ENCODE peak calls at places on chromosomes 16 and 17, in four cellular contexts. One of them, this sample, is unnamed.

GRCh38 chr17:2215616-2216364 is 87.8 kb downstream of the SMG6 start:
- DNase-seq in T47D: no peak
- DNase-seq in posterior cingulate gyrus: peak
- DNase-seq in Calu3: no peak
- DNase-seq in this sample: peak

GRCh38 chr17:49469831-49470568 is 25.1 kb upstream of the NGFR start:
- DNase-seq in T47D: no peak
- DNase-seq in posterior cingulate gyrus: peak
- DNase-seq in Calu3: no peak
- DNase-seq in this sample: no peak

GRCh38 chr17:16935241-16935663 is 36.7 kb downstream of the TNFRSF13B start:
- DNase-seq in T47D: no peak
- DNase-seq in posterior cingulate gyrus: no peak
- DNase-seq in Calu3: no peak
- DNase-seq in this sample: no peak

GRCh38 chr17:11278984-11279270 is 37.9 kb downstream of the SHISA6 start:
- DNase-seq in T47D: no peak
- DNase-seq in posterior cingulate gyrus: no peak
- DNase-seq in Calu3: no peak
- DNase-seq in this sample: no peak

GRCh38 chr17:45705123-45706009 is 78.8 kb upstream of the CRHR1 start:
- DNase-seq in T47D: no peak
- DNase-seq in posterior cingulate gyrus: no peak
- DNase-seq in Calu3: peak
- DNase-seq in this sample: no peak

GRCh38 chr16:19696312-19696711 is 21.7 kb downstream of the KNOP1 start:
- DNase-seq in T47D: no peak
- DNase-seq in posterior cingulate gyrus: no peak
- DNase-seq in Calu3: peak
- DNase-seq in this sample: peak

GRCh38 chr16:50311134-50311528 is 44.8 kb downstream of the ADCY7 start:
- DNase-seq in T47D: no peak
- DNase-seq in posterior cingulate gyrus: peak
- DNase-seq in Calu3: no peak
- DNase-seq in this sample: no peak

GRCh38 chr17:28334666-28335200 is 539 bp downstream of the IFT20 start:
- DNase-seq in T47D: no peak
- DNase-seq in posterior cingulate gyrus: no peak
- DNase-seq in Calu3: peak
- DNase-seq in this sample: no peak

GRCh38 chr16:51134269-51134812 is 16.7 kb downstream of the SALL1 start:
- DNase-seq in T47D: no peak
- DNase-seq in posterior cingulate gyrus: no peak
- DNase-seq in Calu3: no peak
- DNase-seq in this sample: no peak

GRCh38 chr16:46756772-46757171 is 8.6 kb upstream of the MYLK3 start:
- DNase-seq in T47D: no peak
- DNase-seq in posterior cingulate gyrus: no peak
- DNase-seq in Calu3: no peak
- DNase-seq in this sample: no peak

This sample was measured in dermis microvascular lymphatic vessel endothelial cell.